ENCODE peak calls at places on chromosomes 2 and 18, in nine cellular contexts. One of them, this sample, is unnamed.

GRCh38 chr18:74485860-74486849 is 10.0 kb upstream of the CNDP2 start:
- DNase-seq in GM23248: no peak
- DNase-seq in OCI-LY7: no peak
- DNase-seq in neural progenitor cell: no peak
- DNase-seq in GM23338: no peak
- DNase-seq in SK-N-SH: no peak
- DNase-seq in hepatocyte: no peak
- DNase-seq in MM.1S: no peak
- DNase-seq in HCT116: no peak
- DNase-seq in this sample: no peak

GRCh38 chr2:235515364-235515742 is 21.5 kb downstream of the AGAP1 start:
- DNase-seq in GM23248: no peak
- DNase-seq in OCI-LY7: no peak
- DNase-seq in neural progenitor cell: no peak
- DNase-seq in GM23338: no peak
- DNase-seq in SK-N-SH: no peak
- DNase-seq in hepatocyte: no peak
- DNase-seq in MM.1S: no peak
- DNase-seq in HCT116: no peak
- DNase-seq in this sample: no peak

GRCh38 chr2:173232956-173233744 is 121.5 kb upstream of the CDCA7 start:
- DNase-seq in GM23248: peak
- DNase-seq in OCI-LY7: no peak
- DNase-seq in neural progenitor cell: no peak
- DNase-seq in GM23338: no peak
- DNase-seq in SK-N-SH: no peak
- DNase-seq in hepatocyte: no peak
- DNase-seq in MM.1S: no peak
- DNase-seq in HCT116: no peak
- DNase-seq in this sample: no peak

GRCh38 chr2:241668354-241668753 is 18.3 kb downstream of the DTYMK start:
- DNase-seq in GM23248: no peak
- DNase-seq in OCI-LY7: no peak
- DNase-seq in neural progenitor cell: no peak
- DNase-seq in GM23338: no peak
- DNase-seq in SK-N-SH: no peak
- DNase-seq in hepatocyte: no peak
- DNase-seq in MM.1S: no peak
- DNase-seq in HCT116: no peak
- DNase-seq in this sample: no peak

GRCh38 chr2:108449410-108450200 is 599 bp downstream of the GCC2 start:
- DNase-seq in GM23248: peak
- DNase-seq in OCI-LY7: peak
- DNase-seq in neural progenitor cell: no peak
- DNase-seq in GM23338: peak
- DNase-seq in SK-N-SH: peak
- DNase-seq in hepatocyte: peak
- DNase-seq in MM.1S: peak
- DNase-seq in HCT116: peak
- DNase-seq in this sample: peak

GRCh38 chr2:236684534-236685256 is 115.1 kb downstream of the ACKR3 start:
- DNase-seq in GM23248: no peak
- DNase-seq in OCI-LY7: no peak
- DNase-seq in neural progenitor cell: peak
- DNase-seq in GM23338: peak
- DNase-seq in SK-N-SH: no peak
- DNase-seq in hepatocyte: no peak
- DNase-seq in MM.1S: peak
- DNase-seq in HCT116: no peak
- DNase-seq in this sample: no peak

GRCh38 chr2:201220102-201220570 is 37.2 kb downstream of the CASP10 start:
- DNase-seq in GM23248: no peak
- DNase-seq in OCI-LY7: peak
- DNase-seq in neural progenitor cell: peak
- DNase-seq in GM23338: peak
- DNase-seq in SK-N-SH: peak
- DNase-seq in hepatocyte: peak
- DNase-seq in MM.1S: peak
- DNase-seq in HCT116: no peak
- DNase-seq in this sample: no peak

GRCh38 chr2:14942991-14943390 is 310.5 kb downstream of the LRATD1 start:
- DNase-seq in GM23248: no peak
- DNase-seq in OCI-LY7: no peak
- DNase-seq in neural progenitor cell: no peak
- DNase-seq in GM23338: no peak
- DNase-seq in SK-N-SH: no peak
- DNase-seq in hepatocyte: no peak
- DNase-seq in MM.1S: no peak
- DNase-seq in HCT116: no peak
- DNase-seq in this sample: no peak

GRCh38 chr2:130154773-130155765 is 10.2 kb upstream of the CCDC74B start:
- DNase-seq in GM23248: no peak
- DNase-seq in OCI-LY7: no peak
- DNase-seq in neural progenitor cell: no peak
- DNase-seq in GM23338: no peak
- DNase-seq in SK-N-SH: no peak
- DNase-seq in hepatocyte: no peak
- DNase-seq in MM.1S: no peak
- DNase-seq in HCT116: no peak
- DNase-seq in this sample: no peak

GRCh38 chr2:112661656-112662305 is 16.0 kb downstream of the SLC20A1 start:
- DNase-seq in GM23248: no peak
- DNase-seq in OCI-LY7: no peak
- DNase-seq in neural progenitor cell: no peak
- DNase-seq in GM23338: no peak
- DNase-seq in SK-N-SH: no peak
- DNase-seq in hepatocyte: no peak
- DNase-seq in MM.1S: no peak
- DNase-seq in HCT116: no peak
- DNase-seq in this sample: peak

GRCh38 chr2:230697676-230698075 is 15.0 kb upstream of the CAB39 start:
- DNase-seq in GM23248: no peak
- DNase-seq in OCI-LY7: no peak
- DNase-seq in neural progenitor cell: no peak
- DNase-seq in GM23338: no peak
- DNase-seq in SK-N-SH: no peak
- DNase-seq in hepatocyte: no peak
- DNase-seq in MM.1S: no peak
- DNase-seq in HCT116: peak
- DNase-seq in this sample: no peak

GRCh38 chr2:167825664-167826063 is 421.7 kb downstream of the STK39 start:
- DNase-seq in GM23248: no peak
- DNase-seq in OCI-LY7: no peak
- DNase-seq in neural progenitor cell: no peak
- DNase-seq in GM23338: no peak
- DNase-seq in SK-N-SH: no peak
- DNase-seq in hepatocyte: no peak
- DNase-seq in MM.1S: no peak
- DNase-seq in HCT116: no peak
- DNase-seq in this sample: peak

GRCh38 chr2:19219060-19219459 is 139.4 kb downstream of the OSR1 start:
- DNase-seq in GM23248: no peak
- DNase-seq in OCI-LY7: no peak
- DNase-seq in neural progenitor cell: no peak
- DNase-seq in GM23338: no peak
- DNase-seq in SK-N-SH: no peak
- DNase-seq in hepatocyte: peak
- DNase-seq in MM.1S: no peak
- DNase-seq in HCT116: no peak
- DNase-seq in this sample: no peak

GRCh38 chr2:241935314-241935713 is 65.8 kb downstream of the RTP5 start:
- DNase-seq in GM23248: peak
- DNase-seq in OCI-LY7: no peak
- DNase-seq in neural progenitor cell: no peak
- DNase-seq in GM23338: no peak
- DNase-seq in SK-N-SH: no peak
- DNase-seq in hepatocyte: no peak
- DNase-seq in MM.1S: no peak
- DNase-seq in HCT116: peak
- DNase-seq in this sample: peak

GRCh38 chr2:222615320-222615719 is 40.6 kb downstream of the FARSB start:
- DNase-seq in GM23248: no peak
- DNase-seq in OCI-LY7: no peak
- DNase-seq in neural progenitor cell: no peak
- DNase-seq in GM23338: no peak
- DNase-seq in SK-N-SH: no peak
- DNase-seq in hepatocyte: no peak
- DNase-seq in MM.1S: no peak
- DNase-seq in HCT116: no peak
- DNase-seq in this sample: no peak

GRCh38 chr18:3340682-3341097 is 78.8 kb downstream of the MYL12B start:
- DNase-seq in GM23248: peak
- DNase-seq in OCI-LY7: no peak
- DNase-seq in neural progenitor cell: no peak
- DNase-seq in GM23338: no peak
- DNase-seq in SK-N-SH: no peak
- DNase-seq in hepatocyte: peak
- DNase-seq in MM.1S: no peak
- DNase-seq in HCT116: no peak
- DNase-seq in this sample: peak

GRCh38 chr2:98867539-98868309 is 68.3 kb downstream of the CRACDL start:
- DNase-seq in GM23248: peak
- DNase-seq in OCI-LY7: no peak
- DNase-seq in neural progenitor cell: no peak
- DNase-seq in GM23338: no peak
- DNase-seq in SK-N-SH: no peak
- DNase-seq in hepatocyte: no peak
- DNase-seq in MM.1S: no peak
- DNase-seq in HCT116: no peak
- DNase-seq in this sample: peak

GRCh38 chr2:98869272-98869641 is 66.8 kb downstream of the CRACDL start:
- DNase-seq in GM23248: no peak
- DNase-seq in OCI-LY7: no peak
- DNase-seq in neural progenitor cell: no peak
- DNase-seq in GM23338: peak
- DNase-seq in SK-N-SH: no peak
- DNase-seq in hepatocyte: no peak
- DNase-seq in MM.1S: no peak
- DNase-seq in HCT116: no peak
- DNase-seq in this sample: peak

GRCh38 chr2:98869868-98870267 is 66.2 kb downstream of the CRACDL start:
- DNase-seq in GM23248: no peak
- DNase-seq in OCI-LY7: no peak
- DNase-seq in neural progenitor cell: no peak
- DNase-seq in GM23338: no peak
- DNase-seq in SK-N-SH: no peak
- DNase-seq in hepatocyte: no peak
- DNase-seq in MM.1S: peak
- DNase-seq in HCT116: no peak
- DNase-seq in this sample: peak

GRCh38 chr2:98870516-98871158 is 65.4 kb downstream of the CRACDL start:
- DNase-seq in GM23248: no peak
- DNase-seq in OCI-LY7: no peak
- DNase-seq in neural progenitor cell: peak
- DNase-seq in GM23338: peak
- DNase-seq in SK-N-SH: no peak
- DNase-seq in hepatocyte: no peak
- DNase-seq in MM.1S: no peak
- DNase-seq in HCT116: no peak
- DNase-seq in this sample: no peak

DNA sequence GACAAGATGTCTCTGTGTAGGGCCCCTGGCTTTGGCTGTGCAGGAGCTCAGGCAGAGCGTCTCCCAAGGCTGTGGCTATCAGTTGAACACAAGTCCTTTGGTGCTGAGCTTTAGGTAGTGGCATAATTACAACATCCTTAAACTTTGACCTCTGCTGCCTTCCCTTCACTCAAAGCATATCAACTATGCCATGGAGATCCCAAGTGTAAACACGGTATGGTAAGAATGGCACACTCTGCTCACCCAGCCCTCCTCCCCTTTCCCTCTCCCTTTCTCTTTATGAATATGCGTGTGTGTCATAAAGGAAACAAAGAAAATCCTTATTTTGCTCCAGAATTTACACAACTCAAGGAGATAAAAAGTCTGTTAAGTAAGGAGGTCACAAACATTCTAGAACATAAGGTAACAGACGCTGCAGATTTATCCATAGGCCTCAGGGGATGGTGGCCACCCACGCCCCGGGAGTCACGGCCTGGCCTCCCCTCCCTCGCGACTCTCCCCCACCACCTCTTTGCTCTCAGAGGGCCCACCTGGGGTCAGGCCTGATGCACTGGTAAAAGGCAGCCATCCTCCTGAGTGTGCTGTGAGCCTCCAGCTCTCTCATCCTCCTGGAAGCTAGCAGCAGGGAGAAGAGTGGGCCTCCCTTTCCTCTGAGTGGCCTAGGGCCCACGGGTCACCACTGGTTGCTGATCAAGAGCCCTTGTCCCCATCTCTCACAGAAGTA is 67.3 kb downstream of the CRACDL start:
- DNase-seq in GM23248: no peak
- DNase-seq in OCI-LY7: no peak
- DNase-seq in neural progenitor cell: no peak
- DNase-seq in GM23338: no peak
- DNase-seq in SK-N-SH: no peak
- DNase-seq in hepatocyte: no peak
- DNase-seq in MM.1S: no peak
- DNase-seq in HCT116: no peak
- DNase-seq in this sample: peak
- TF ChIP-seq EZH2phosphoT487 in GM23248: no peak
- TF ChIP-seq EZH2phosphoT487 in OCI-LY7: no peak
- TF ChIP-seq EZH2phosphoT487 in neural progenitor cell: no peak
- TF ChIP-seq EZH2phosphoT487 in GM23338: no peak
- TF ChIP-seq EZH2phosphoT487 in SK-N-SH: no peak
- TF ChIP-seq EZH2phosphoT487 in hepatocyte: no peak
- TF ChIP-seq EZH2phosphoT487 in MM.1S: no peak
- TF ChIP-seq EZH2phosphoT487 in HCT116: no peak
- TF ChIP-seq EZH2phosphoT487 in this sample: no peak

GRCh38 chr2:189782221-189782671 is 1.9 kb downstream of the ORMDL1 start:
- DNase-seq in GM23248: peak
- DNase-seq in OCI-LY7: no peak
- DNase-seq in neural progenitor cell: no peak
- DNase-seq in GM23338: no peak
- DNase-seq in SK-N-SH: no peak
- DNase-seq in hepatocyte: no peak
- DNase-seq in MM.1S: no peak
- DNase-seq in HCT116: no peak
- DNase-seq in this sample: peak
- H3K4me3 ChIP-seq in GM23248: peak
- H3K4me3 ChIP-seq in OCI-LY7: peak
- H3K4me3 ChIP-seq in neural progenitor cell: peak
- H3K4me3 ChIP-seq in GM23338: peak
- H3K4me3 ChIP-seq in SK-N-SH: peak
- H3K4me3 ChIP-seq in hepatocyte: peak
- H3K4me3 ChIP-seq in MM.1S: peak
- H3K4me3 ChIP-seq in HCT116: peak
- H3K4me3 ChIP-seq in this sample: peak

GRCh38 chr2:42493468-42493884 is 306 bp downstream of the KCNG3 start:
- DNase-seq in GM23248: no peak
- DNase-seq in OCI-LY7: no peak
- DNase-seq in neural progenitor cell: no peak
- DNase-seq in GM23338: no peak
- DNase-seq in SK-N-SH: peak
- DNase-seq in hepatocyte: no peak
- DNase-seq in MM.1S: no peak
- DNase-seq in HCT116: no peak
- DNase-seq in this sample: no peak
- H3K4me2 ChIP-seq in GM23248: peak
- H3K4me2 ChIP-seq in OCI-LY7: peak
- H3K4me2 ChIP-seq in neural progenitor cell: peak
- H3K4me2 ChIP-seq in GM23338: peak
- H3K4me2 ChIP-seq in SK-N-SH: peak
- H3K4me2 ChIP-seq in hepatocyte: peak
- H3K4me2 ChIP-seq in MM.1S: peak
- H3K4me2 ChIP-seq in HCT116: peak
- H3K4me2 ChIP-seq in this sample: peak

GRCh38 chr2:8669157-8669852 is 12.6 kb upstream of the ID2 start:
- DNase-seq in GM23248: peak
- DNase-seq in OCI-LY7: no peak
- DNase-seq in neural progenitor cell: no peak
- DNase-seq in GM23338: no peak
- DNase-seq in SK-N-SH: no peak
- DNase-seq in hepatocyte: no peak
- DNase-seq in MM.1S: no peak
- DNase-seq in HCT116: no peak
- DNase-seq in this sample: no peak
- TF ChIP-seq EZH2phosphoT487 in GM23248: peak
- TF ChIP-seq EZH2phosphoT487 in OCI-LY7: no peak
- TF ChIP-seq EZH2phosphoT487 in neural progenitor cell: no peak
- TF ChIP-seq EZH2phosphoT487 in GM23338: no peak
- TF ChIP-seq EZH2phosphoT487 in SK-N-SH: no peak
- TF ChIP-seq EZH2phosphoT487 in hepatocyte: no peak
- TF ChIP-seq EZH2phosphoT487 in MM.1S: no peak
- TF ChIP-seq EZH2phosphoT487 in HCT116: no peak
- TF ChIP-seq EZH2phosphoT487 in this sample: no peak